ENCODE peak calls at places on chromosomes 5 and 9, in seven cellular contexts. R is endothelial cell of umbilical vein, L is fibroblast of lung, G is GM12878, U is DND-41, B is IMR-90, K is PC-9. M is an unnamed sample.
A peak's percentile ranks its signal among the peaks of the same experiment; 100 is the strongest.

GRCh38 chr5:39657943-39658342 is 233.2 kb upstream of the DAB2 start:
- DNase-seq in R (no peak), L (peak; percentile 41), G (no peak), U (no peak), B (no peak), K (no peak), M (peak; percentile 51)

GRCh38 chr9:113625456-113625855 is 161.9 kb downstream of the RGS3 start:
- DNase-seq in R (no peak), L (no peak), G (no peak), U (no peak), B (no peak), K (no peak), M (no peak)

GRCh38 chr5:124902097-124902821 is 155.8 kb upstream of the ZNF608 start:
- DNase-seq in R (peak; percentile 30), L (peak; percentile 86), G (peak; percentile 92), U (no peak), B (peak; percentile 45), K (no peak), M (no peak)

GRCh38 chr5:6773342-6774035 is 60.3 kb downstream of the TENT4A start:
- DNase-seq in R (no peak), L (no peak), G (no peak), U (peak; percentile 72), B (no peak), K (no peak), M (peak; percentile 76)

GRCh38 chr5:39580702-39581498 is 156.1 kb upstream of the DAB2 start:
- DNase-seq in R (peak; percentile 28), L (peak; percentile 45), G (no peak), U (no peak), B (peak; percentile 37), K (no peak), M (no peak)

GRCh38 chr9:133887540-133888047 is 104.5 kb downstream of the VAV2 start:
- DNase-seq in R (no peak), L (no peak), G (no peak), U (no peak), B (no peak), K (no peak), M (no peak)

GRCh38 chr5:38922199-38922598 is 76.4 kb downstream of the OSMR start:
- DNase-seq in R (peak; percentile 65), L (peak; percentile 40), G (no peak), U (peak; percentile 51), B (peak; percentile 51), K (peak; percentile 75), M (peak; percentile 73)

GRCh38 chr5:9198399-9198798 is 347.5 kb downstream of the SEMA5A start:
- DNase-seq in R (no peak), L (peak; percentile 48), G (no peak), U (no peak), B (peak; percentile 59), K (no peak), M (peak; percentile 47)

GRCh38 chr5:122844136-122844915 is 1.1 kb upstream of the SNX24 start:
- DNase-seq in R (peak; percentile 14), L (no peak), G (no peak), U (no peak), B (no peak), K (peak; percentile 10), M (peak; percentile 61)

GRCh38 chr5:173866249-173867172 is 21.6 kb upstream of the CPEB4 start:
- DNase-seq in R (no peak), L (no peak), G (no peak), U (no peak), B (no peak), K (no peak), M (no peak)

DNA sequence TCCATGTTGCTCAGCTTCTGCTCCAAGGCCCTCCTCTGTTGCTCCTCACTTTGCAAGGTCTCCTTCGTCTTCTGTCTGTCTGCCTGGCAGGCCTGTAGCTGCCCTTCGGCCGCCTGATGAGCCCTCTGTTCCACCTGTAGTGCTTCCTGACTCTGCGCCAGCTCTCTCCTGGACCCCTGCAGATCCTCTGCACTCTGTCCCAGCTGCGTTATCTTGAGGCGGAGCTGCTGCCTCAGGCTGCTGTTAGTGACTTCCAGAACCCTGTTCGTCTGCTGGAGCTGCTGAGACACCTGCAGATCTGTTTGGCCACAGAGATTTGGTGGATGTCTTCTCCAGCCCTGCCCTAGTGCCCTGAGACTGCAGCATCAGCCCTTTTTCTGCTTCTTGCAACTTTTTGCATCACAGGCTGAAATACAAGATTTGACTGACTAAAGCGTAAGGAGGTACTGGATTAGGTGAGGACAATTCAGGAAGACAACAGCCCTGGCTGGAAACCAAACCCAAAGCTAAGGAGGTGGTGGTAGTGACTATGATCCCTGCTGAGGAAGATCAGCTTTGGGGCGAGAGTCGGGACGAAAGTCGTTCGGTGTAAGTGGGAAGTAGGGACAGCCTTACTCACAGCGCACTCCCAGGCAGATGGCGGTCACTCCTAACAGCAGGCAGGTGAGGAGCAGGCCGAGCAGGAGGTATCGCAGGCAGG is 2.1 kb downstream of the CD72 start:
- DNase-seq in R (no peak), L (no peak), G (no peak), U (peak; percentile 56), B (no peak), K (no peak), M (no peak)
- H2AFZ ChIP-seq in R (no peak overlapping the region), L (no peak overlapping the region), G (peak overlapping the region; percentile 88), U (no peak overlapping the region), B (peak overlapping the region; percentile 68), K (no peak overlapping the region), M (no peak overlapping the region)

GRCh38 chr5:5342784-5343183 is 79.7 kb upstream of the ICE1 start:
- DNase-seq in R (no peak), L (peak; percentile 83), G (no peak), U (no peak), B (peak; percentile 13), K (no peak), M (peak; percentile 59)

GRCh38 chr5:5341531-5342292 is 80.8 kb upstream of the ICE1 start:
- DNase-seq in R (no peak), L (peak; percentile 70), G (no peak), U (no peak), B (no peak), K (no peak), M (peak; percentile 45)

GRCh38 chr5:5340206-5340729 is 82.2 kb upstream of the ICE1 start:
- DNase-seq in R (peak; percentile 5), L (peak; percentile 96), G (no peak), U (no peak), B (peak; percentile 83), K (peak; percentile 95), M (peak; percentile 95)

GRCh38 chr5:5335708-5336211 is 86.7 kb upstream of the ICE1 start:
- DNase-seq in R (peak; percentile 8), L (peak; percentile 95), G (no peak), U (no peak), B (peak; percentile 29), K (peak; percentile 84), M (peak; percentile 90)

DNA sequence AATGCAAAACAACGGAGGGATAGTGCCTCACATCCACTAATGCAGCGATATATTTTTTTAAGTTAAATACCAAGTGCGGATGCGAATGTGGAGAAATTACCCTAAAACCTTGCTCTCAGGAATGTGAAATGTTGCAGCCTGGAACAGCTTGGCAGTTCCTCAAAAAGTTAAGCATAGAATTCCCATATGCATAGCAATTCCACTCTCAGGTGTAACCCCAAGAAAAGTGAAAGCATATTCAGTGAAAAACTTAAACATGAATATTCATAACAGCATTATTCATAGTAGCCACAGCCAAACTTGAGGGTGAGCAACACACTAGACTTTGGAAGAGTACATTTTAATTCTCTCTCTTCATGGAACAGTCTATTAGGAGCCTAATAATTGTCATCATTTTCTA is 83.2 kb upstream of the ICE1 start:
- DNase-seq in R (no peak), L (no peak), G (no peak), U (no peak), B (no peak), K (no peak), M (no peak)
- H3K27ac ChIP-seq in R (no peak overlapping the region), L (no peak overlapping the region), G (no peak overlapping the region), U (no peak overlapping the region), B (no peak overlapping the region), K (no peak overlapping the region), M (no peak overlapping the region)

DNA sequence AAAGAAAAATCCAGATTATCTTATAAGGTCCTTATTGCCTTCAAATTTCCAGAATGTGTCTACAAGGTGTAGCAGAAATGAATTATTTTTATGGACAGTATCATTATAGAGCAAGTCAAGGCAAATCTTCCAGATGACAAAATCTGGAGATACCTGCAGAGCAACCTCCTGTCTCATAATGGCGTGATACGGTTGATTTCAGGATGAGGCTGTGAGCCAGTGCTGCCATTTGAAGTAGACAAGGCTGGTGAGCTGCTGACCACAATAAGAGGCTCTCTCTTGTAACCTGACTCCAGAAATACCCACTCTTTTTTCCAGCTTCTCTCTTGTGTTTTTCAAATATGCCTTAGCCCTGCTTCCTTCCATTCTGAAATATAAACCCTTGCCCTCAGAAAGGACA is 108.2 kb downstream of the HTR1A start:
- DNase-seq in R (no peak), L (no peak), G (no peak), U (no peak), B (no peak), K (no peak), M (no peak)
- H2AFZ ChIP-seq in R (no peak overlapping the region), L (no peak overlapping the region), G (no peak overlapping the region), U (no peak overlapping the region), B (no peak overlapping the region), K (no peak overlapping the region), M (no peak overlapping the region)

DNA sequence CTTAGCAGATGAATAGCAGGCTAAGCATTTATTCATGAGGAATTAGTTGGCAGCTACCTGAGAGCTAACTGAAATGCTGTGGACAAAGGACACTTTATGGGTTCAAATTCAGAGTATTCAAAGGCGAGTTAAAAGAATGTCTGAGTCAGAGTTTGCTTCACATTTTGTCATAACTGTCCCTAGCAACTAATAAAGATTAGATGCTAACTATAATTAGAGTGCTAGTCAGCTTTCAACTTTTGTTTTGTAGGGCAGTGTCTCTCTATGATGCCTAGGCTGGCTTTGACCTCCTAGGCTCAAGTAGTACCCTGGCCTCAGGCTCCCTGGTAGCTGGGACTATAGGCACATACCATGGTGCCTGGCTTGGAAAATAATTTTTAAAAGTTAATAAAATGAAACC is 4.6 kb downstream of the SMC5 start:
- DNase-seq in R (no peak), L (peak; percentile 78), G (no peak), U (no peak), B (peak; percentile 57), K (no peak), M (peak; percentile 43)
- H3K27ac ChIP-seq in R (no peak overlapping the region), L (peak overlapping the region; percentile 58), G (peak overlapping the region; percentile 55), U (no peak overlapping the region), B (peak overlapping the region; percentile 23), K (no peak overlapping the region), M (peak overlapping the region; percentile 36)

DNA sequence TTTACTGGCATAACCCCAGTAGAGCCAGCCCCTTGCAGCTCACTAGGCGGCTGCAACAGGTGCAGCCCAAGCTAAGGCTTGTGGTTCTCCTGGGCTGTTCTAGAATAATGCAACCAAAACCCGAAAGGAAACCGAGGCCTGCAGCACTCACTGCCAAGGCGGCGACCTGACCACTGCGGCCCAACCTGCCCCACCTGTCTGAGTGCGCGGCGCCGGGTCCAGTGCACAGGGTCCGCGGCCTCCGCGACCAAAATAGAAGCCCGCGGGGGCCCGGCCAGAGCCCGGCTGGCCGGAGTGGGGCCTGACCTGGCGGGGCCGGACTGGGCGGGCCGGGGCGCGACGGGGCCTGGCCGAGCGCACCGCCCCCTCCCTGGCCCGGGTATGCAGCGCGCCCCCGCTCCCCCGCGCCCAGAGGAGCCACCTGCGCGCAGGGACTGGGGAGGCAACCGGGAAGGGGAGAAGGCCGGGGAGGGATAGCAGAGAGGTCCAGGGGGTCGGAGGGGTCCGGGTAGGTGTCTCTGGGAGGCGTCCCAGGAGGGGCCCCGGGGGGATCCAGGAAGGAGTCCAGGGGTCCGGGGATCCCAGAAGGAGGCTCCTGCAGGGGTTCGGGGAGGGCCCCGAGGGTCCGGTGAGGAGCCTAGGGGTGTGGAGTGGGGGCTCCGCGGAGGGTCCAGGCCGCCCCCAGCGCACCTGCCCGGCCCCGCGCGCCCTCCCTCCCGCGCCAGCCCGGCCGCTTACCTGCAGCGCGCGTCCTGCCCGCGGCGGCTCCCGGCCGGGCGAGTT is 541 bp downstream of the SEMA4D start:
- DNase-seq in R (no peak), L (no peak), G (no peak), U (peak; percentile 64), B (no peak), K (peak; percentile 49), M (no peak)
- H2AFZ ChIP-seq in R (peak overlapping the region; percentile 75), L (no peak overlapping the region), G (no peak overlapping the region), U (no peak overlapping the region), B (no peak overlapping the region), K (peak overlapping the region; percentile 81), M (peak overlapping the region; percentile 67)

GRCh38 chr5:14675865-14676300 is 11.4 kb downstream of the OTULIN start:
- DNase-seq in R (no peak), L (no peak), G (peak; percentile 55), U (peak; percentile 21), B (no peak), K (no peak), M (no peak)
- H3K27ac ChIP-seq in R (no peak overlapping the region), L (peak overlapping the region; percentile 24), G (peak overlapping the region; percentile 71), U (peak overlapping the region; percentile 21), B (no peak overlapping the region), K (no peak overlapping the region), M (no peak overlapping the region)